ENCODE peak calls at places on chromosomes 11 and 22, in seven cellular contexts. M, U, B, H, E, R and L are unnamed samples.

GRCh38 chr11:19368726-19369364 is 128.1 kb upstream of the E2F8 start:
- DNase-seq in M (no peak), U (peak; percentile 67), B (no peak), H (no peak), E (no peak), R (no peak), L (no peak)

GRCh38 chr22:46803031-46803880 is 40.8 kb downstream of the TBC1D22A start:
- DNase-seq in M (peak; percentile 51), U (peak; percentile 20), B (peak; percentile 77), H (peak; percentile 65), E (peak; percentile 84), R (peak; percentile 32), L (peak; percentile 59)

GRCh38 chr11:68160100-68160695 is 39.0 kb upstream of the CHKA start:
- DNase-seq in M (no peak), U (peak; percentile 62), B (no peak), H (no peak), E (no peak), R (no peak), L (no peak)

GRCh38 chr11:71430166-71430565 is 18.0 kb downstream of the DHCR7 start:
- DNase-seq in M (no peak), U (no peak), B (no peak), H (no peak), E (no peak), R (no peak), L (no peak)

GRCh38 chr22:17706947-17707346 is 67.3 kb downstream of the BID start:
- DNase-seq in M (no peak), U (no peak), B (no peak), H (no peak), E (no peak), R (no peak), L (no peak)

GRCh38 chr11:100328626-100329340 is 358.3 kb upstream of the ARHGAP42 start:
- DNase-seq in M (no peak), U (peak; percentile 58), B (no peak), H (no peak), E (no peak), R (no peak), L (no peak)

GRCh38 chr22:44143596-44143995 is 37.1 kb upstream of the PARVG start:
- DNase-seq in M (no peak), U (no peak), B (no peak), H (no peak), E (no peak), R (no peak), L (no peak)

GRCh38 chr11:70500076-70500847 is 101.9 kb downstream of the CTTN start:
- DNase-seq in M (peak; percentile 10), U (no peak), B (no peak), H (no peak), E (no peak), R (no peak), L (no peak)

GRCh38 chr11:61866231-61866957 is 25.0 kb downstream of the FADS3 start:
- DNase-seq in M (no peak), U (no peak), B (no peak), H (no peak), E (no peak), R (no peak), L (no peak)

GRCh38 chr11:116366451-116366850 is 406.3 kb downstream of the BUD13 start:
- DNase-seq in M (no peak), U (no peak), B (no peak), H (no peak), E (no peak), R (no peak), L (no peak)

GRCh38 chr22:33544707-33545106 is 375.6 kb downstream of the LARGE1 start:
- DNase-seq in M (no peak), U (peak; percentile 28), B (no peak), H (no peak), E (no peak), R (no peak), L (no peak)

GRCh38 chr11:34064291-34064690 is 12.8 kb downstream of the CAPRIN1 start:
- DNase-seq in M (no peak), U (no peak), B (no peak), H (no peak), E (no peak), R (no peak), L (no peak)

GRCh38 chr22:21970037-21970799 is 12.4 kb downstream of the TOP3B start:
- DNase-seq in M (no peak), U (no peak), B (no peak), H (no peak), E (no peak), R (no peak), L (no peak)

GRCh38 chr11:33735426-33736147 is 636 bp downstream of the CD59 start:
- DNase-seq in M (peak; percentile 39), U (peak; percentile 42), B (peak; percentile 31), H (peak; percentile 44), E (peak; percentile 75), R (no peak), L (peak; percentile 18)

GRCh38 chr11:66330931-66331330 is 5.3 kb downstream of the RIN1 start:
- DNase-seq in M (no peak), U (no peak), B (no peak), H (no peak), E (no peak), R (no peak), L (no peak)
- TF ChIP-seq CTCF in M (no peak), U (no peak), B (no peak), H (no peak), E (no peak), R (no peak), L (no peak)

GRCh38 chr11:127470485-127470884 is 469.9 kb upstream of the KIRREL3 start:
- DNase-seq in M (no peak), U (no peak), B (peak; percentile 47), H (no peak), E (peak; percentile 8), R (no peak), L (peak; percentile 60)
- TF ChIP-seq CTCF in M (peak; percentile 50), U (no peak), B (no peak), H (no peak), E (no peak), R (no peak), L (peak; percentile 57)

GRCh38 chr11:11047851-11048610 is 190.2 kb upstream of the ZBED5 start:
- DNase-seq in M (no peak), U (no peak), B (no peak), H (no peak), E (no peak), R (no peak), L (no peak)
- TF ChIP-seq CTCF in M (no peak), U (no peak), B (no peak), H (no peak), E (no peak), R (no peak), L (no peak)

GRCh38 chr11:114315749-114316368 is 19.7 kb downstream of the NNMT start:
- DNase-seq in M (no peak), U (peak; percentile 70), B (no peak), H (peak; percentile 51), E (no peak), R (no peak), L (no peak)
- TF ChIP-seq CTCF in M (no peak), U (no peak), B (no peak), H (no peak), E (no peak), R (no peak), L (no peak)

GRCh38 chr22:19957445-19957844 is 15.8 kb upstream of the TXNRD2 start:
- DNase-seq in M (peak; percentile 13), U (no peak), B (no peak), H (no peak), E (no peak), R (no peak), L (peak; percentile 13)
- TF ChIP-seq CTCF in M (no peak), U (no peak), B (no peak), H (no peak), E (no peak), R (no peak), L (no peak)

DNA sequence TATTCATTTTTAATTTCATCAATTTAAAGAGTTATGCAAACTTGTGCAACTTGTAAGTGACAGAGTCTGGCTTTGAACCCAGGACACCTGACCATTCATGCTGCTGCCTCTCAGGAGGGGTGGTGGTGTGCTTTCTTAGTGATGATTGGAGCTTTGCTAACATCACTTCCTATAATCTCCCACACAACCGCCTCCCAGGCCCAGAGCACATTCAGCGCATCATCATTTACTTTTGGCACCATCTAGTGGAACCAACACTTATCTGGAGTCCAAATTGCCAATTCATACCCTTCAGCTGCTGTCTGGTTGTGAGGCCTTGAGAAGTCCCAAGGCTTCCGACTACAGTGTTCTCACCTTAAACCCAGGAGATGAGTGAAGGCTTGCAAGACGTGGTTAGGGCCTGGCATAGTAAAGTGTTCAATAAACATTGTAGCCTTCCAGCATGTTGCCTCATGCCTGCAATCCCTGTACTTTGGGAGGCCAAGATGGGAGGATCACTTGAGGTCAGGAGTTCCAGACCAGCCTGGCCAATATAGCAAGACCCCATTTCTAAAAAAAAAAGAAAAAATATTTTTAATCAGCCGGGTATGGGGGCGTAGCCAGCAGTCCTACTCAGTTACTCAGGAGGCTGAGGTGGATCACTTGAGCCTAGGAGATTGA is 1.1 kb upstream of the TTLL1 start:
- DNase-seq in M (peak; percentile 34), U (peak; percentile 90), B (no peak), H (peak; percentile 48), E (peak; percentile 86), R (peak; percentile 90), L (peak; percentile 50)
- TF ChIP-seq CTCF in M (peak; percentile 50), U (peak; percentile 60), B (no peak), H (no peak), E (no peak), R (peak; percentile 88), L (no peak)